ENCODE peak calls at places on chromosome 19, in seven cellular contexts. L, B, U, J, T, G and D are unnamed samples.

GRCh38 chr19:5304486-5304885 is 36.1 kb downstream of the PTPRS start:
- DNase-seq in L (no peak), B (no peak), U (no peak), J (no peak), T (no peak), G (no peak), D (no peak)

GRCh38 chr19:48468806-48469055 is 438 bp upstream of the CYTH2 start:
- DNase-seq in L (no peak), B (no peak), U (no peak), J (no peak), T (no peak), G (no peak), D (no peak)

GRCh38 chr19:53884256-53884655 is 2.3 kb downstream of the PRKCG start:
- DNase-seq in L (no peak), B (no peak), U (no peak), J (no peak), T (no peak), G (no peak), D (no peak)

GRCh38 chr19:55692681-55693081 is 17.7 kb downstream of the EPN1 start:
- DNase-seq in L (no peak), B (no peak), U (no peak), J (peak; percentile 24), T (no peak), G (no peak), D (no peak)

GRCh38 chr19:38653028-38653571 is 5.7 kb downstream of the ACTN4 start:
- DNase-seq in L (no peak), B (peak; percentile 63), U (peak; percentile 51), J (no peak), T (no peak), G (peak; percentile 63), D (no peak)

GRCh38 chr19:17525141-17525540 is 13.7 kb downstream of the PGLS start:
- DNase-seq in L (no peak), B (no peak), U (no peak), J (no peak), T (no peak), G (no peak), D (no peak)

GRCh38 chr19:18662972-18663732 is 20.3 kb upstream of the CRTC1 start:
- DNase-seq in L (no peak), B (no peak), U (no peak), J (no peak), T (no peak), G (no peak), D (no peak)

GRCh38 chr19:28213476-28214082 is 999.4 kb downstream of the UQCRFS1 start:
- DNase-seq in L (no peak), B (peak; percentile 24), U (no peak), J (no peak), T (peak; percentile 22), G (no peak), D (no peak)

GRCh38 chr19:3680939-3681338 is 19.3 kb downstream of the PIP5K1C start:
- DNase-seq in L (no peak), B (no peak), U (no peak), J (no peak), T (no peak), G (no peak), D (no peak)

GRCh38 chr19:45470147-45471081 is 2.6 kb downstream of the FOSB start:
- DNase-seq in L (peak; percentile 48), B (no peak), U (peak; percentile 67), J (no peak), T (peak; percentile 30), G (no peak), D (no peak)

GRCh38 chr19:29483944-29484581 is 41.7 kb upstream of the VSTM2B start:
- DNase-seq in L (no peak), B (no peak), U (no peak), J (no peak), T (no peak), G (no peak), D (no peak)

GRCh38 chr19:51607077-51607476 is 23.1 kb downstream of the SIGLEC5 start:
- DNase-seq in L (no peak), B (no peak), U (no peak), J (no peak), T (no peak), G (no peak), D (peak; percentile 81)

GRCh38 chr19:6877766-6878165 is 9.6 kb upstream of the ADGRE1 start:
- DNase-seq in L (no peak), B (no peak), U (no peak), J (no peak), T (no peak), G (no peak), D (no peak)

GRCh38 chr19:17677002-17677401 is 11.2 kb downstream of the UNC13A start:
- DNase-seq in L (no peak), B (peak; percentile 55), U (no peak), J (no peak), T (peak; percentile 54), G (no peak), D (no peak)

GRCh38 chr19:17348700-17349099 is 11.3 kb downstream of the GTPBP3 start:
- DNase-seq in L (peak; percentile 20), B (no peak), U (peak; percentile 53), J (peak; percentile 88), T (no peak), G (no peak), D (no peak)

GRCh38 chr19:48757089-48757675 is 1.9 kb downstream of the FGF21 start:
- DNase-seq in L (no peak), B (no peak), U (no peak), J (no peak), T (no peak), G (no peak), D (no peak)

GRCh38 chr19:40908981-40909380 is 26.9 kb upstream of the CYP2A7 start:
- DNase-seq in L (no peak), B (no peak), U (no peak), J (no peak), T (no peak), G (no peak), D (no peak)

GRCh38 chr19:53193534-53194222 is 520 bp upstream of the ZNF665 start:
- DNase-seq in L (no peak), B (peak; percentile 23), U (no peak), J (no peak), T (no peak), G (no peak), D (peak; percentile 24)

GRCh38 chr19:46955114-46955812 is 64.4 kb upstream of the NPAS1 start:
- DNase-seq in L (no peak), B (no peak), U (peak; percentile 52), J (no peak), T (peak; percentile 54), G (no peak), D (no peak)

GRCh38 chr19:28843771-28844492 is 369.0 kb downstream of the UQCRFS1 start:
- DNase-seq in L (no peak), B (no peak), U (no peak), J (no peak), T (no peak), G (no peak), D (no peak)

GRCh38 chr19:51016798-51017683 is 2.5 kb downstream of the KLK10 start:
- DNase-seq in L (peak; percentile 44), B (peak; percentile 61), U (peak; percentile 16), J (no peak), T (peak; percentile 85), G (peak; percentile 77), D (no peak)

GRCh38 chr19:46861691-46862503 is 1.1 kb downstream of the ARHGAP35 start:
- DNase-seq in L (no peak), B (no peak), U (no peak), J (no peak), T (no peak), G (peak; percentile 28), D (peak; percentile 33)

DNA sequence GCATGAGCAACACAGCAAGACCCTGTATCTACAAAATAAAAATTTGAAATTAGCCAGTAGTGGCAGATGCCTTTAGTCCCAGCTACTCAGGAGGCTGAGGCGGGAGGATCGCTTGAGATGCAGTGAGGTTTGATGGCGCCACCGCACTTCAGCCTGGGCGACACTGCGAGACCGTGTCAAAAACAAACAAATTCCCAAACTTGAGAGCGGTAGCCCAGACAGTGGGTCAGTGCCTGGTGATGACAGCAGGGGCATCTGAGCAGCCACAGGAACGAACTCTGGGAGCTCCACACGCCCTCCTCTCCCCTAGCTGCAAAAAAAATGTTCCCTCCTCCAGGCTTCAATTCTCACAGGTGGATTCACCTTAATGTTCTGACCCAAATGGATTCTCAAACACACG is 14.1 kb downstream of the ZNF490 start:
- DNase-seq in L (no peak), B (no peak), U (no peak), J (no peak), T (no peak), G (no peak), D (no peak)
- H3K4me3 ChIP-seq in L (no peak overlapping the region), B (no peak overlapping the region), U (no peak overlapping the region), J (no peak overlapping the region), T (no peak overlapping the region), G (no peak overlapping the region), D (no peak overlapping the region)

GRCh38 chr19:44072543-44073401 is 813 bp downstream of the ZNF284 start:
- DNase-seq in L (no peak), B (peak; percentile 17), U (no peak), J (no peak), T (no peak), G (no peak), D (no peak)
- TF ChIP-seq CTCF in L (no peak), B (no peak), U (peak; percentile 14), J (no peak), T (no peak), G (no peak), D (no peak)

DNA sequence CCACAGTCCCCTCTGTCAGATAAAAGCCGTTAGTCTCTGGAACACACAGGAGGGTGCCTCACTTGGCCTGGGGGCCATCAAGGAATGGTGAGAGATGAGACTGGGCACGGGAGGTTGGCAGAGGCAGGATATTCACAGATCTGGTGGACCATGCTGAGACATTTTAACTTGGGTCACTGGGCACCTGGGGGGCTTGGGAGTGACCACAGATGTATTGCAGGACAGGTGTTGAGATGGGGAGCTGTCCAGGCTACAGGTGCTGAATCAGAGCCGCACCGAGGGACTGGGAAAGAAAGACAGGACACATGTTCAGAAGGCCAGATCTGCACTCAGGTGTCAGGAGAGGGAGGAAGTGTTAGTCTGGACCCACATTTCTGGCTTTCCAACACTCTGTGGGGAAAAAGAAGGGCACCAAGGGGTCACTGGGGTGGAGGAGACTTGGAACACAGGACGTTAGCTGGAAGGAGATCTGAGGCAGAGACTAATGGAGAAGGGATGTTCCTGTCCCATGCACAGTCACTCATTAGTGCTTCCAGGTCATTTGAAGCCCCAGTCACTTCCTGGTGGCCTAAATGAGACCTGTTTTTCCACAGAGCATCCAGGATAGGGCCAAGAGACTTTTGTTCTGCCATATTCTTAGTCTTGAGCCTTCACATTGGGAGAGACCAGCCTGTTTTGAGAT is 56.1 kb downstream of the CHST8 start:
- DNase-seq in L (no peak), B (no peak), U (no peak), J (no peak), T (no peak), G (peak; percentile 18), D (no peak)
- H3K27me3 ChIP-seq in L (no peaks in the 10 kb centered on the region), B (no peaks in the 10 kb centered on the region), U (no peaks in the 10 kb centered on the region), J (no peaks in the 10 kb centered on the region), T (peaks cover 7% of the 10 kb centered on the region), G (peaks cover 44% of the 10 kb centered on the region), D (no peaks in the 10 kb centered on the region)

DNA sequence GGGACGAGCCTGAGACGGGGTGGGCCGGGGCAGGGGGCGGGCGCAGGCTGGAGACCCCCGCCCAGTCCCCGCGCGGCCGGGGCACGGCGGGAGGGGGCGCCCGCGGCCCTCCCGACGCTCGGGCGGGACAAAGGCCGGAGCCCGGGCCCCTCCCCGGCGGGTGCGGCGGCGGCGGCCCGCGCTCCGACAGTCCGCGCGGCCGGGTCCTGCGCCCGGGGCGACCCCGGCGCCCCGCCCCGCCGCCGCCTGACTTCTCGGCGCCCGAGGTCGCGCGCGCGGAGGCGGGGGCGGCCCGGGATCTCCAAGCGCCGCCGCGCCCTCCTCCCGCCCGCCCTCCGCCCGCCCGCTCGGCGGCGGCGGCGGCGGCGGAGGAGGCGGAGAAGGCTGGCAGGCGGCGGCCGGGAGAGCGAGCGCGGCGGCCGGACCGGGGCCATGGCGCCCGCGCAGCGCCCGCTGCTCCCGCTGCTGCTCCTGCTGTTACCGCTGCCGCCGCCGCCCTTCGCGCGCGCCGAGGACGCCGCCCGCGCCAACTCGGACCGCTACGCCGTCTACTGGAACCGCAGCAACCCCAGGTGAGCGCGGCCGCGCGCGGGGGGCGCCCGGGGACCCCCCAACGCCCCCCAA is at the start of gene EFNA2:
- DNase-seq in L (no peak), B (no peak), U (no peak), J (no peak), T (no peak), G (no peak), D (no peak)
- H3K4me3 ChIP-seq in L (no peak within 1 kb of the TSS), B (peak within 1 kb of the TSS; percentile 76), U (peak within 1 kb of the TSS; percentile 20), J (no peak within 1 kb of the TSS), T (no peak within 1 kb of the TSS), G (peak within 1 kb of the TSS; percentile 28), D (no peak within 1 kb of the TSS)